ENCODE peak calls at places on chromosomes 4 and X, in ten cellular contexts. One of them, this sample, is unnamed.

GRCh38 chr4:56134272-56134671 is 185.5 kb downstream of the CEP135 start:
- DNase-seq in activated T-helper 9 cell treated with anti-CD3 and anti-CD28 coated beads, Interleukin-2, amount 50 U/mL, for 16 hours: no peak
- DNase-seq in nephron progenitor cell: no peak
- DNase-seq in SK-N-DZ: no peak
- DNase-seq in M059J: peak; percentile 5
- DNase-seq in neural crest cell: no peak
- DNase-seq in left lung: no peak
- DNase-seq in iPS-NIHi11: peak; percentile 23
- DNase-seq in esophagus squamous epithelium: no peak
- DNase-seq in activated CD8-positive, alpha-beta memory T cell treated with anti-CD3 and anti-CD28 coated beads for 1 hour: no peak
- DNase-seq in this sample: no peak

GRCh38 chr4:87492617-87493016 is 36.6 kb downstream of the SPARCL1 start:
- DNase-seq in activated T-helper 9 cell treated with anti-CD3 and anti-CD28 coated beads, Interleukin-2, amount 50 U/mL, for 16 hours: no peak
- DNase-seq in nephron progenitor cell: no peak
- DNase-seq in SK-N-DZ: no peak
- DNase-seq in M059J: no peak
- DNase-seq in neural crest cell: no peak
- DNase-seq in left lung: no peak
- DNase-seq in iPS-NIHi11: no peak
- DNase-seq in esophagus squamous epithelium: no peak
- DNase-seq in activated CD8-positive, alpha-beta memory T cell treated with anti-CD3 and anti-CD28 coated beads for 1 hour: no peak
- DNase-seq in this sample: no peak

GRCh38 chr4:66489783-66490452 is 819.6 kb upstream of the EPHA5 start:
- DNase-seq in activated T-helper 9 cell treated with anti-CD3 and anti-CD28 coated beads, Interleukin-2, amount 50 U/mL, for 16 hours: no peak
- DNase-seq in nephron progenitor cell: no peak
- DNase-seq in SK-N-DZ: no peak
- DNase-seq in M059J: peak; percentile 88
- DNase-seq in neural crest cell: no peak
- DNase-seq in left lung: no peak
- DNase-seq in iPS-NIHi11: no peak
- DNase-seq in esophagus squamous epithelium: no peak
- DNase-seq in activated CD8-positive, alpha-beta memory T cell treated with anti-CD3 and anti-CD28 coated beads for 1 hour: no peak
- DNase-seq in this sample: no peak

GRCh38 chrX:71541546-71542022 is 8.7 kb downstream of the OGT start:
- DNase-seq in activated T-helper 9 cell treated with anti-CD3 and anti-CD28 coated beads, Interleukin-2, amount 50 U/mL, for 16 hours: no peak
- DNase-seq in nephron progenitor cell: no peak
- DNase-seq in SK-N-DZ: no peak
- DNase-seq in M059J: peak; percentile 82
- DNase-seq in neural crest cell: no peak
- DNase-seq in left lung: no peak
- DNase-seq in iPS-NIHi11: no peak
- DNase-seq in esophagus squamous epithelium: no peak
- DNase-seq in activated CD8-positive, alpha-beta memory T cell treated with anti-CD3 and anti-CD28 coated beads for 1 hour: no peak
- DNase-seq in this sample: no peak

GRCh38 chr4:151887151-151887815 is 126.5 kb upstream of the GATB start:
- DNase-seq in activated T-helper 9 cell treated with anti-CD3 and anti-CD28 coated beads, Interleukin-2, amount 50 U/mL, for 16 hours: no peak
- DNase-seq in nephron progenitor cell: no peak
- DNase-seq in SK-N-DZ: no peak
- DNase-seq in M059J: peak; percentile 58
- DNase-seq in neural crest cell: no peak
- DNase-seq in left lung: no peak
- DNase-seq in iPS-NIHi11: no peak
- DNase-seq in esophagus squamous epithelium: no peak
- DNase-seq in activated CD8-positive, alpha-beta memory T cell treated with anti-CD3 and anti-CD28 coated beads for 1 hour: no peak
- DNase-seq in this sample: no peak

GRCh38 chr4:68074397-68074796 is 55.3 kb downstream of the TMPRSS11F start:
- DNase-seq in activated T-helper 9 cell treated with anti-CD3 and anti-CD28 coated beads, Interleukin-2, amount 50 U/mL, for 16 hours: no peak
- DNase-seq in nephron progenitor cell: no peak
- DNase-seq in SK-N-DZ: no peak
- DNase-seq in M059J: peak; percentile 2
- DNase-seq in neural crest cell: no peak
- DNase-seq in left lung: no peak
- DNase-seq in iPS-NIHi11: no peak
- DNase-seq in esophagus squamous epithelium: no peak
- DNase-seq in activated CD8-positive, alpha-beta memory T cell treated with anti-CD3 and anti-CD28 coated beads for 1 hour: no peak
- DNase-seq in this sample: no peak

GRCh38 chrX:16573781-16574180 is 76.2 kb upstream of the S100G start:
- DNase-seq in activated T-helper 9 cell treated with anti-CD3 and anti-CD28 coated beads, Interleukin-2, amount 50 U/mL, for 16 hours: no peak
- DNase-seq in nephron progenitor cell: no peak
- DNase-seq in SK-N-DZ: no peak
- DNase-seq in M059J: peak; percentile 47
- DNase-seq in neural crest cell: no peak
- DNase-seq in left lung: no peak
- DNase-seq in iPS-NIHi11: no peak
- DNase-seq in esophagus squamous epithelium: no peak
- DNase-seq in activated CD8-positive, alpha-beta memory T cell treated with anti-CD3 and anti-CD28 coated beads for 1 hour: no peak
- DNase-seq in this sample: no peak

GRCh38 chr4:81061340-81061730 is 30.8 kb downstream of the BMP3 start:
- DNase-seq in activated T-helper 9 cell treated with anti-CD3 and anti-CD28 coated beads, Interleukin-2, amount 50 U/mL, for 16 hours: no peak
- DNase-seq in nephron progenitor cell: no peak
- DNase-seq in SK-N-DZ: no peak
- DNase-seq in M059J: no peak
- DNase-seq in neural crest cell: no peak
- DNase-seq in left lung: no peak
- DNase-seq in iPS-NIHi11: no peak
- DNase-seq in esophagus squamous epithelium: no peak
- DNase-seq in activated CD8-positive, alpha-beta memory T cell treated with anti-CD3 and anti-CD28 coated beads for 1 hour: no peak
- DNase-seq in this sample: no peak

GRCh38 chr4:56215901-56216300 is 171.4 kb downstream of the AASDH start:
- DNase-seq in activated T-helper 9 cell treated with anti-CD3 and anti-CD28 coated beads, Interleukin-2, amount 50 U/mL, for 16 hours: no peak
- DNase-seq in nephron progenitor cell: no peak
- DNase-seq in SK-N-DZ: no peak
- DNase-seq in M059J: peak; percentile 44
- DNase-seq in neural crest cell: no peak
- DNase-seq in left lung: no peak
- DNase-seq in iPS-NIHi11: peak; percentile 46
- DNase-seq in esophagus squamous epithelium: no peak
- DNase-seq in activated CD8-positive, alpha-beta memory T cell treated with anti-CD3 and anti-CD28 coated beads for 1 hour: no peak
- DNase-seq in this sample: no peak

GRCh38 chr4:46506876-46507275 is 116.9 kb upstream of the GABRA2 start:
- DNase-seq in activated T-helper 9 cell treated with anti-CD3 and anti-CD28 coated beads, Interleukin-2, amount 50 U/mL, for 16 hours: no peak
- DNase-seq in nephron progenitor cell: no peak
- DNase-seq in SK-N-DZ: no peak
- DNase-seq in M059J: peak; percentile 55
- DNase-seq in neural crest cell: no peak
- DNase-seq in left lung: no peak
- DNase-seq in iPS-NIHi11: no peak
- DNase-seq in esophagus squamous epithelium: no peak
- DNase-seq in activated CD8-positive, alpha-beta memory T cell treated with anti-CD3 and anti-CD28 coated beads for 1 hour: no peak
- DNase-seq in this sample: no peak

GRCh38 chrX:119729408-119730201 is 28.8 kb upstream of the SOWAHD start:
- DNase-seq in activated T-helper 9 cell treated with anti-CD3 and anti-CD28 coated beads, Interleukin-2, amount 50 U/mL, for 16 hours: peak; percentile 48
- DNase-seq in nephron progenitor cell: peak; percentile 62
- DNase-seq in SK-N-DZ: peak; percentile 46
- DNase-seq in M059J: peak; percentile 68
- DNase-seq in neural crest cell: peak; percentile 57
- DNase-seq in left lung: no peak
- DNase-seq in iPS-NIHi11: peak; percentile 40
- DNase-seq in esophagus squamous epithelium: no peak
- DNase-seq in activated CD8-positive, alpha-beta memory T cell treated with anti-CD3 and anti-CD28 coated beads for 1 hour: peak; percentile 44
- DNase-seq in this sample: peak; percentile 51

GRCh38 chr4:10077101-10077491 is 39.5 kb downstream of the WDR1 start:
- DNase-seq in activated T-helper 9 cell treated with anti-CD3 and anti-CD28 coated beads, Interleukin-2, amount 50 U/mL, for 16 hours: no peak
- DNase-seq in nephron progenitor cell: no peak
- DNase-seq in SK-N-DZ: no peak
- DNase-seq in M059J: no peak
- DNase-seq in neural crest cell: no peak
- DNase-seq in left lung: peak; percentile 32
- DNase-seq in iPS-NIHi11: no peak
- DNase-seq in esophagus squamous epithelium: no peak
- DNase-seq in activated CD8-positive, alpha-beta memory T cell treated with anti-CD3 and anti-CD28 coated beads for 1 hour: no peak
- DNase-seq in this sample: no peak

GRCh38 chr4:139528377-139529005 is 27.5 kb downstream of the SETD7 start:
- DNase-seq in activated T-helper 9 cell treated with anti-CD3 and anti-CD28 coated beads, Interleukin-2, amount 50 U/mL, for 16 hours: no peak
- DNase-seq in nephron progenitor cell: no peak
- DNase-seq in SK-N-DZ: no peak
- DNase-seq in M059J: peak; percentile 57
- DNase-seq in neural crest cell: no peak
- DNase-seq in left lung: no peak
- DNase-seq in iPS-NIHi11: no peak
- DNase-seq in esophagus squamous epithelium: no peak
- DNase-seq in activated CD8-positive, alpha-beta memory T cell treated with anti-CD3 and anti-CD28 coated beads for 1 hour: no peak
- DNase-seq in this sample: no peak

GRCh38 chr4:158159054-158159717 is 13.6 kb downstream of the GASK1B start:
- DNase-seq in activated T-helper 9 cell treated with anti-CD3 and anti-CD28 coated beads, Interleukin-2, amount 50 U/mL, for 16 hours: no peak
- DNase-seq in nephron progenitor cell: no peak
- DNase-seq in SK-N-DZ: no peak
- DNase-seq in M059J: peak; percentile 78
- DNase-seq in neural crest cell: no peak
- DNase-seq in left lung: no peak
- DNase-seq in iPS-NIHi11: no peak
- DNase-seq in esophagus squamous epithelium: no peak
- DNase-seq in activated CD8-positive, alpha-beta memory T cell treated with anti-CD3 and anti-CD28 coated beads for 1 hour: no peak
- DNase-seq in this sample: no peak

GRCh38 chrX:8204169-8204935 is 33.3 kb upstream of the VCX2 start:
- DNase-seq in activated T-helper 9 cell treated with anti-CD3 and anti-CD28 coated beads, Interleukin-2, amount 50 U/mL, for 16 hours: no peak
- DNase-seq in nephron progenitor cell: no peak
- DNase-seq in SK-N-DZ: no peak
- DNase-seq in M059J: peak; percentile 12
- DNase-seq in neural crest cell: no peak
- DNase-seq in left lung: no peak
- DNase-seq in iPS-NIHi11: no peak
- DNase-seq in esophagus squamous epithelium: no peak
- DNase-seq in activated CD8-positive, alpha-beta memory T cell treated with anti-CD3 and anti-CD28 coated beads for 1 hour: no peak
- DNase-seq in this sample: no peak

GRCh38 chr4:67327245-67327860 is 217.9 kb downstream of the CENPC start:
- DNase-seq in activated T-helper 9 cell treated with anti-CD3 and anti-CD28 coated beads, Interleukin-2, amount 50 U/mL, for 16 hours: no peak
- DNase-seq in nephron progenitor cell: peak; percentile 71
- DNase-seq in SK-N-DZ: peak; percentile 54
- DNase-seq in M059J: peak; percentile 48
- DNase-seq in neural crest cell: peak; percentile 60
- DNase-seq in left lung: no peak
- DNase-seq in iPS-NIHi11: peak; percentile 86
- DNase-seq in esophagus squamous epithelium: no peak
- DNase-seq in activated CD8-positive, alpha-beta memory T cell treated with anti-CD3 and anti-CD28 coated beads for 1 hour: no peak
- DNase-seq in this sample: peak; percentile 42

GRCh38 chr4:4418676-4419370 is 31.9 kb downstream of the NSG1 start:
- DNase-seq in activated T-helper 9 cell treated with anti-CD3 and anti-CD28 coated beads, Interleukin-2, amount 50 U/mL, for 16 hours: no peak
- DNase-seq in nephron progenitor cell: no peak
- DNase-seq in SK-N-DZ: no peak
- DNase-seq in M059J: no peak
- DNase-seq in neural crest cell: no peak
- DNase-seq in left lung: no peak
- DNase-seq in iPS-NIHi11: no peak
- DNase-seq in esophagus squamous epithelium: no peak
- DNase-seq in activated CD8-positive, alpha-beta memory T cell treated with anti-CD3 and anti-CD28 coated beads for 1 hour: no peak
- DNase-seq in this sample: no peak

GRCh38 chrX:148120151-148120550 is 139.0 kb downstream of the FMR1NB start:
- DNase-seq in activated T-helper 9 cell treated with anti-CD3 and anti-CD28 coated beads, Interleukin-2, amount 50 U/mL, for 16 hours: no peak
- DNase-seq in nephron progenitor cell: no peak
- DNase-seq in SK-N-DZ: no peak
- DNase-seq in M059J: no peak
- DNase-seq in neural crest cell: no peak
- DNase-seq in left lung: no peak
- DNase-seq in iPS-NIHi11: no peak
- DNase-seq in esophagus squamous epithelium: no peak
- DNase-seq in activated CD8-positive, alpha-beta memory T cell treated with anti-CD3 and anti-CD28 coated beads for 1 hour: no peak
- DNase-seq in this sample: no peak

GRCh38 chr4:16869594-16870245 is 28.7 kb downstream of the LDB2 start:
- DNase-seq in activated T-helper 9 cell treated with anti-CD3 and anti-CD28 coated beads, Interleukin-2, amount 50 U/mL, for 16 hours: no peak
- DNase-seq in nephron progenitor cell: no peak
- DNase-seq in SK-N-DZ: no peak
- DNase-seq in M059J: no peak
- DNase-seq in neural crest cell: no peak
- DNase-seq in left lung: no peak
- DNase-seq in iPS-NIHi11: no peak
- DNase-seq in esophagus squamous epithelium: no peak
- DNase-seq in activated CD8-positive, alpha-beta memory T cell treated with anti-CD3 and anti-CD28 coated beads for 1 hour: no peak
- DNase-seq in this sample: no peak

GRCh38 chr4:38152721-38153412 is 192.7 kb downstream of the PTTG2 start:
- DNase-seq in activated T-helper 9 cell treated with anti-CD3 and anti-CD28 coated beads, Interleukin-2, amount 50 U/mL, for 16 hours: no peak
- DNase-seq in nephron progenitor cell: no peak
- DNase-seq in SK-N-DZ: no peak
- DNase-seq in M059J: no peak
- DNase-seq in neural crest cell: no peak
- DNase-seq in left lung: no peak
- DNase-seq in iPS-NIHi11: no peak
- DNase-seq in esophagus squamous epithelium: no peak
- DNase-seq in activated CD8-positive, alpha-beta memory T cell treated with anti-CD3 and anti-CD28 coated beads for 1 hour: no peak
- DNase-seq in this sample: no peak

GRCh38 chrX:38561951-38562719 is 793 bp downstream of the TSPAN7 start:
- DNase-seq in activated T-helper 9 cell treated with anti-CD3 and anti-CD28 coated beads, Interleukin-2, amount 50 U/mL, for 16 hours: peak; percentile 0
- DNase-seq in nephron progenitor cell: peak; percentile 41
- DNase-seq in SK-N-DZ: peak; percentile 65
- DNase-seq in M059J: no peak
- DNase-seq in neural crest cell: peak; percentile 14
- DNase-seq in left lung: peak; percentile 60
- DNase-seq in iPS-NIHi11: peak; percentile 3
- DNase-seq in esophagus squamous epithelium: no peak
- DNase-seq in activated CD8-positive, alpha-beta memory T cell treated with anti-CD3 and anti-CD28 coated beads for 1 hour: no peak
- DNase-seq in this sample: no peak

GRCh38 chrX:79161655-79162054 is 17.2 kb downstream of the GPR174 start:
- DNase-seq in activated T-helper 9 cell treated with anti-CD3 and anti-CD28 coated beads, Interleukin-2, amount 50 U/mL, for 16 hours: no peak
- DNase-seq in nephron progenitor cell: no peak
- DNase-seq in SK-N-DZ: no peak
- DNase-seq in M059J: no peak
- DNase-seq in neural crest cell: no peak
- DNase-seq in left lung: no peak
- DNase-seq in iPS-NIHi11: no peak
- DNase-seq in esophagus squamous epithelium: no peak
- DNase-seq in activated CD8-positive, alpha-beta memory T cell treated with anti-CD3 and anti-CD28 coated beads for 1 hour: no peak
- DNase-seq in this sample: no peak

GRCh38 chr4:118410143-118410542 is 57.3 kb upstream of the PRSS12 start:
- DNase-seq in activated T-helper 9 cell treated with anti-CD3 and anti-CD28 coated beads, Interleukin-2, amount 50 U/mL, for 16 hours: no peak
- DNase-seq in nephron progenitor cell: no peak
- DNase-seq in SK-N-DZ: no peak
- DNase-seq in M059J: no peak
- DNase-seq in neural crest cell: no peak
- DNase-seq in left lung: no peak
- DNase-seq in iPS-NIHi11: no peak
- DNase-seq in esophagus squamous epithelium: no peak
- DNase-seq in activated CD8-positive, alpha-beta memory T cell treated with anti-CD3 and anti-CD28 coated beads for 1 hour: no peak
- DNase-seq in this sample: no peak

GRCh38 chr4:111020961-111021360 is 398.1 kb upstream of the PITX2 start:
- DNase-seq in activated T-helper 9 cell treated with anti-CD3 and anti-CD28 coated beads, Interleukin-2, amount 50 U/mL, for 16 hours: no peak
- DNase-seq in nephron progenitor cell: no peak
- DNase-seq in SK-N-DZ: no peak
- DNase-seq in M059J: no peak
- DNase-seq in neural crest cell: no peak
- DNase-seq in left lung: no peak
- DNase-seq in iPS-NIHi11: no peak
- DNase-seq in esophagus squamous epithelium: no peak
- DNase-seq in activated CD8-positive, alpha-beta memory T cell treated with anti-CD3 and anti-CD28 coated beads for 1 hour: no peak
- DNase-seq in this sample: no peak

GRCh38 chr4:81207793-81208192 is 7.2 kb downstream of the PRKG2 start:
- DNase-seq in activated T-helper 9 cell treated with anti-CD3 and anti-CD28 coated beads, Interleukin-2, amount 50 U/mL, for 16 hours: no peak
- DNase-seq in nephron progenitor cell: no peak
- DNase-seq in SK-N-DZ: no peak
- DNase-seq in M059J: peak; percentile 73
- DNase-seq in neural crest cell: no peak
- DNase-seq in left lung: no peak
- DNase-seq in iPS-NIHi11: no peak
- DNase-seq in esophagus squamous epithelium: no peak
- DNase-seq in activated CD8-positive, alpha-beta memory T cell treated with anti-CD3 and anti-CD28 coated beads for 1 hour: no peak
- DNase-seq in this sample: no peak

GRCh38 chr4:108351806-108352205 is 183.1 kb upstream of the LEF1 start:
- DNase-seq in activated T-helper 9 cell treated with anti-CD3 and anti-CD28 coated beads, Interleukin-2, amount 50 U/mL, for 16 hours: no peak
- DNase-seq in nephron progenitor cell: no peak
- DNase-seq in SK-N-DZ: no peak
- DNase-seq in M059J: no peak
- DNase-seq in neural crest cell: no peak
- DNase-seq in left lung: no peak
- DNase-seq in iPS-NIHi11: no peak
- DNase-seq in esophagus squamous epithelium: no peak
- DNase-seq in activated CD8-positive, alpha-beta memory T cell treated with anti-CD3 and anti-CD28 coated beads for 1 hour: no peak
- DNase-seq in this sample: no peak

GRCh38 chr4:5110901-5111300 is 59.6 kb downstream of the STK32B start:
- DNase-seq in activated T-helper 9 cell treated with anti-CD3 and anti-CD28 coated beads, Interleukin-2, amount 50 U/mL, for 16 hours: no peak
- DNase-seq in nephron progenitor cell: no peak
- DNase-seq in SK-N-DZ: no peak
- DNase-seq in M059J: no peak
- DNase-seq in neural crest cell: no peak
- DNase-seq in left lung: no peak
- DNase-seq in iPS-NIHi11: no peak
- DNase-seq in esophagus squamous epithelium: no peak
- DNase-seq in activated CD8-positive, alpha-beta memory T cell treated with anti-CD3 and anti-CD28 coated beads for 1 hour: no peak
- DNase-seq in this sample: no peak

GRCh38 chrX:41250867-41251266 is 83.1 kb upstream of the DDX3X start:
- DNase-seq in activated T-helper 9 cell treated with anti-CD3 and anti-CD28 coated beads, Interleukin-2, amount 50 U/mL, for 16 hours: no peak
- DNase-seq in nephron progenitor cell: no peak
- DNase-seq in SK-N-DZ: no peak
- DNase-seq in M059J: no peak
- DNase-seq in neural crest cell: no peak
- DNase-seq in left lung: no peak
- DNase-seq in iPS-NIHi11: no peak
- DNase-seq in esophagus squamous epithelium: no peak
- DNase-seq in activated CD8-positive, alpha-beta memory T cell treated with anti-CD3 and anti-CD28 coated beads for 1 hour: no peak
- DNase-seq in this sample: no peak